ENCODE peak calls at places on chromosomes 11 and 22, in four cellular contexts. D, W, R and Y are unnamed samples.

GRCh38 chr11:70185348-70186055 is 17.6 kb upstream of the FADD start:
- DNase-seq in R (no peak), W (no peak), D (no peak), Y (no peak)

GRCh38 chr11:83252266-83252665 is 33.9 kb downstream of the CCDC90B start:
- DNase-seq in W (no peak), R (no peak), D (no peak), Y (no peak)

GRCh38 chr11:104033134-104033533 is 3.3 kb upstream of the DDI1 start:
- DNase-seq in R (peak), D (peak), W (peak), Y (peak)

GRCh38 chr22:27135582-27135981 is 478.2 kb downstream of the MIAT start:
- DNase-seq in R (peak), D (peak), W (peak), Y (peak)

GRCh38 chr11:65206901-65207300 is 25.2 kb downstream of the CAPN1 start:
- DNase-seq in R (no peak), W (no peak), D (no peak), Y (no peak)

GRCh38 chr11:106304274-106304673 is 226.8 kb downstream of the AASDHPPT start:
- DNase-seq in D (no peak), W (no peak), R (peak), Y (peak)

GRCh38 chr22:35637943-35638342 is 10.3 kb upstream of the APOL6 start:
- DNase-seq in R (peak), W (no peak), D (no peak), Y (peak)

GRCh38 chr11:124899376-124900145 is 1.9 kb upstream of the ROBO4 start:
- DNase-seq in D (no peak), W (no peak), R (no peak), Y (no peak)

GRCh38 chr11:102733232-102733875 is 8.6 kb upstream of the MMP8 start:
- DNase-seq in D (peak), W (peak), R (peak), Y (peak)

GRCh38 chr11:131712897-131713296 is 342.5 kb downstream of the NTM start:
- DNase-seq in R (no peak), W (no peak), D (no peak), Y (no peak)

GRCh38 chr11:130062030-130062429 is 7.7 kb upstream of the APLP2 start:
- DNase-seq in R (no peak), W (no peak), D (no peak), Y (no peak)

GRCh38 chr22:30247974-30248373 is 1.4 kb upstream of the LIF start:
- DNase-seq in W (no peak), D (no peak), R (no peak), Y (no peak)

GRCh38 chr11:93908689-93909088 is 58.3 kb upstream of the VSTM5 start:
- DNase-seq in D (peak), R (peak), W (peak), Y (peak)

GRCh38 chr22:50443801-50444625 is 30.8 kb downstream of the SBF1 start:
- DNase-seq in W (no peak), D (no peak), R (no peak), Y (no peak)

GRCh38 chr11:13668957-13669521 is 571 bp downstream of the FAR1 start:
- DNase-seq in D (peak), W (peak), R (peak), Y (peak)

GRCh38 chr22:26367402-26368245 is 61.4 kb upstream of the ASPHD2 start:
- DNase-seq in D (peak), W (peak), R (peak), Y (peak)

GRCh38 chr11:128303383-128303782 is 284.0 kb downstream of the ETS1 start:
- DNase-seq in R (no peak), W (no peak), D (no peak), Y (no peak)

GRCh38 chr11:128305588-128305987 is 281.8 kb downstream of the ETS1 start:
- DNase-seq in R (no peak), D (no peak), W (no peak), Y (no peak)

GRCh38 chr11:128300785-128301184 is 286.6 kb downstream of the ETS1 start:
- DNase-seq in R (no peak), W (no peak), D (no peak), Y (no peak)

GRCh38 chr11:128304666-128305485 is 282.5 kb downstream of the ETS1 start:
- DNase-seq in R (no peak), D (no peak), W (no peak), Y (no peak)

GRCh38 chr11:128302425-128303186 is 284.8 kb downstream of the ETS1 start:
- DNase-seq in W (no peak), R (no peak), D (no peak), Y (no peak)
- TF ChIP-seq CTCF in W (no peak), R (no peak), D (no peak), Y (no peak)

DNA sequence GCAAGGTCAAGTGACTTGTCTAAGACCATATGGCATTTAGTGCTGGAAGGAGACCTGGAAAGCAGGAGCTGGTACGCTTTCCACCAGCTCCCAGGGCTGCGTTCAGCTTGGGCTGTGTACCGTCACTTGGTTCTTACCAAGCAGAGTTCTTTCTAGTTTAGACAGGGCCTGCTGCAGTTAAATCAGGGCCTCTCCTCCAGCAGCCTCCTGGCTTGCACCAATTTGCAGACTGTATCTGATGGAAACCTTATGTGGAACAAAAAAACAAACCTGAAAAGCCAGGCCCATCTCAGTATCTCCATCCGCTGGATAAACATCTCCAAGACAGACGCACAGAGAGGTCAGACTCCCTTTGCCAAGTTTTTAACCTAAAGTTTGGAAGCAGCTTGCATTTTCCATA is 288.5 kb upstream of the SORL1-AS1 start:
- DNase-seq in R (peak), W (no peak), D (no peak), Y (peak)
- TF ChIP-seq CTCF in R (no peak), W (no peak), D (no peak), Y (no peak)

GRCh38 chr11:36053901-36054300 is 110.0 kb downstream of the LDLRAD3 start:
- DNase-seq in R (peak), D (no peak), W (no peak), Y (peak)

GRCh38 chr11:36054628-36055027 is 110.8 kb downstream of the LDLRAD3 start:
- DNase-seq in W (no peak), D (no peak), R (no peak), Y (no peak)

GRCh38 chr11:36053314-36053713 is 109.5 kb downstream of the LDLRAD3 start:
- DNase-seq in W (no peak), R (no peak), D (no peak), Y (no peak)

GRCh38 chr11:36048496-36049247 is 104.8 kb downstream of the LDLRAD3 start:
- DNase-seq in R (peak), D (no peak), W (no peak), Y (peak)

GRCh38 chr11:36051235-36052072 is 107.6 kb downstream of the LDLRAD3 start:
- DNase-seq in R (no peak), D (no peak), W (no peak), Y (no peak)
- TF ChIP-seq CTCF in R (no peak), D (no peak), W (no peak), Y (no peak)

DNA sequence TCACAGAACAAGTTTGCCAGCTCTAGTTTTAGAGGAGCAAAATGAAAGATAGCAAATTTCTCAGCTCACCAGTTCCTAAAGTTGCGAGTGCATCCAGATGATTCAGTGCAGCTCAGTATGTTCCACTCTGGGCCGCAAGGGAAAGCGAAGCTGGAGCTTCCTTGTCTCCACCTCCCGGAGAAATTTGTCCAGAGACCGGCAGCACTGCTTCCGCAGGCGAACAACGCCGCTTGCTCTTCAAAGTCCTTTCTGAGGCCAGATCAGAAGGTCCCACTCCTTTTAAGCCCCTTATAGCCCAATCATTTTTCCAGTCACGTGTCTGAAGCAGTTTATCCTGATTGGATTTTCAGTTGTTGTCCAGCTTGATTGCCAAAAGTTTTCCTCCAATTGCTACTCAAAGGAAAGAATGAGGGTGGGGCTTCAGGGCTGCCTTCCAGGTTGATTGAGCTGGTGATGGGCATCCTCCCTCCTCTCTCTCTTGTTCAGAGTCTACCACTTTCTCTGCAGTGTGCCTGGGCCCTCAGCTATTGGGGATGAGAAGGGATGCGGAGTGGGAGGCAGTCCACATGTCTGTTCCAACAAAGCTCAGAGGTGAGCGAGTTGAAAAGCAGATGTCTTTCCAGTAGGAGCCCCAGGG is at the start of gene ZNF280A:
- DNase-seq in W (peak), D (no peak), R (no peak), Y (peak)
- TF ChIP-seq CTCF in W (no peak), D (no peak), R (no peak), Y (peak)

GRCh38 chr11:84780689-84781293 is 846.4 kb downstream of the DLG2 start:
- DNase-seq in R (peak), W (peak), D (peak), Y (peak)
- TF ChIP-seq CTCF in R (peak), W (peak), D (peak), Y (peak)

GRCh38 chr22:46060292-46061123 is 83.5 kb upstream of the WNT7B start:
- DNase-seq in R (no peak), W (no peak), D (no peak), Y (no peak)
- TF ChIP-seq CTCF in R (no peak), W (no peak), D (no peak), Y (no peak)